ENCODE peak calls at places on chromosomes 2 and 18, in ten cellular contexts. I is endothelial cell of umbilical vein; T is A172; L is AG04449; F is epithelial cell of esophagus; O is NCI-H2171 treated with DMSO at 0.1 percent for 48 hours; U is HTR-8/SVneo; Q is mucosa of gallbladder; Z is dermis microvascular lymphatic vessel endothelial cell; J is central memory CD4-positive, alpha-beta T cell. G is an unnamed sample.

GRCh38 chr2:119225084-119225864 is 1.6 kb downstream of the STEAP3 start:
- DNase-seq in F (no peak), O (peak; percentile 21), I (no peak), L (no peak), T (no peak), U (no peak), J (no peak), Z (no peak), Q (no peak), G (no peak)

GRCh38 chr2:38176619-38177021 is 100.7 kb upstream of the CYP1B1 start:
- DNase-seq in Q (no peak), Z (no peak), I (no peak), U (peak; percentile 31), O (no peak), L (peak; percentile 60), T (no peak), F (peak; percentile 32), J (no peak), G (no peak)

GRCh38 chr2:43537137-43537536 is 58.7 kb downstream of the THADA start:
- DNase-seq in O (no peak), L (no peak), T (no peak), Q (no peak), I (no peak), F (no peak), U (no peak), J (peak; percentile 27), Z (no peak), G (no peak)

GRCh38 chr2:28624798-28625701 is 126.6 kb upstream of the PPP1CB start:
- DNase-seq in Q (peak; percentile 86), J (peak; percentile 83), F (peak; percentile 38), T (peak; percentile 61), U (no peak), I (no peak), O (peak; percentile 26), Z (no peak), L (no peak), G (peak; percentile 80)

GRCh38 chr2:128381001-128381938 is 62.6 kb upstream of the HS6ST1 start:
- DNase-seq in Z (no peak), J (no peak), I (no peak), L (no peak), F (no peak), T (no peak), O (peak; percentile 92), U (no peak), Q (no peak), G (no peak)

GRCh38 chr2:9145109-9145751 is 61.4 kb upstream of the ASAP2 start:
- DNase-seq in U (no peak), Q (no peak), L (no peak), I (no peak), F (no peak), O (no peak), T (peak; percentile 60), J (no peak), Z (no peak), G (no peak)

GRCh38 chr2:240351088-240351741 is 84.2 kb upstream of the GPC1 start:
- DNase-seq in O (no peak), T (no peak), U (no peak), L (no peak), Z (no peak), Q (no peak), J (no peak), F (no peak), I (no peak), G (no peak)

GRCh38 chr2:188897096-188897495 is 77.1 kb upstream of the COL3A1 start:
- DNase-seq in Q (no peak), Z (no peak), U (no peak), J (no peak), T (no peak), I (no peak), F (no peak), O (no peak), L (no peak), G (no peak)

GRCh38 chr18:25876334-25876979 is 214.0 kb downstream of the SS18 start:
- DNase-seq in Z (no peak), U (no peak), T (no peak), O (peak; percentile 13), L (no peak), Q (no peak), F (no peak), J (no peak), I (peak; percentile 15), G (no peak)

GRCh38 chr2:39399570-39399969 is 37.5 kb downstream of the MAP4K3 start:
- DNase-seq in O (no peak), T (no peak), Q (no peak), Z (no peak), U (no peak), F (no peak), I (no peak), L (no peak), J (no peak), G (no peak)

GRCh38 chr2:207716061-207716460 is 4.6 kb downstream of the CCNYL1 start:
- DNase-seq in T (no peak), L (no peak), Q (no peak), I (no peak), U (no peak), J (no peak), F (no peak), O (no peak), Z (peak; percentile 77), G (no peak)

GRCh38 chr2:168566974-168567650 is 111.0 kb downstream of the CERS6 start:
- DNase-seq in L (no peak), T (no peak), I (no peak), Q (no peak), Z (no peak), J (no peak), U (no peak), O (no peak), F (no peak), G (no peak)

GRCh38 chr2:232076736-232077135 is 115.2 kb downstream of the DIS3L2 start:
- DNase-seq in O (no peak), Q (no peak), T (no peak), Z (no peak), F (no peak), U (no peak), I (no peak), L (no peak), J (no peak), G (no peak)

GRCh38 chr2:219438453-219438852 is 3.8 kb downstream of the SPEG start:
- DNase-seq in Q (no peak), T (no peak), O (no peak), I (no peak), L (no peak), F (no peak), J (no peak), Z (no peak), U (no peak), G (no peak)

GRCh38 chr2:216339456-216340279 is 32.6 kb downstream of the MARCHF4 start:
- DNase-seq in U (no peak), I (peak; percentile 57), J (no peak), O (peak; percentile 93), L (no peak), Z (no peak), F (peak; percentile 45), Q (peak; percentile 15), T (peak; percentile 90), G (no peak)

GRCh38 chr2:151260492-151261239 is 997 bp downstream of the RBM43 start:
- DNase-seq in L (no peak), I (peak; percentile 80), F (no peak), Z (no peak), J (peak; percentile 53), O (no peak), Q (no peak), T (peak; percentile 37), U (no peak), G (no peak)

GRCh38 chr2:172640389-172640788 is 84.5 kb downstream of the PDK1 start:
- DNase-seq in L (no peak), I (no peak), U (no peak), T (no peak), J (no peak), Q (no peak), F (no peak), Z (no peak), O (no peak), G (no peak)

GRCh38 chr2:104004818-104005217 is 849.1 kb upstream of the POU3F3 start:
- DNase-seq in U (no peak), T (no peak), Q (no peak), I (no peak), Z (no peak), O (no peak), J (no peak), F (no peak), L (no peak), G (no peak)

GRCh38 chr2:127118038-127118437 is 11.1 kb upstream of the BIN1 start:
- DNase-seq in L (no peak), J (no peak), O (no peak), Q (no peak), T (no peak), U (no peak), F (no peak), Z (no peak), I (no peak), G (no peak)

GRCh38 chr2:172943992-172944793 is 131.5 kb upstream of the MAP3K20 start:
- DNase-seq in F (peak; percentile 60), Q (no peak), J (no peak), L (no peak), U (no peak), Z (no peak), I (no peak), T (no peak), O (no peak), G (no peak)

GRCh38 chr18:68299906-68300305 is 415.0 kb downstream of the TMX3 start:
- DNase-seq in L (no peak), J (no peak), U (no peak), F (peak; percentile 77), Z (no peak), I (no peak), O (no peak), Q (no peak), T (no peak), G (no peak)

GRCh38 chr2:107276034-107276433 is 390.1 kb upstream of the ST6GAL2 start:
- DNase-seq in J (no peak), F (no peak), O (no peak), T (no peak), Q (no peak), Z (no peak), L (no peak), U (no peak), I (no peak), G (no peak)

GRCh38 chr18:21191596-21192307 is 50.3 kb upstream of the GREB1L start:
- DNase-seq in Q (peak; percentile 34), Z (no peak), O (peak; percentile 29), U (peak; percentile 70), L (no peak), F (peak; percentile 75), T (peak; percentile 59), I (peak; percentile 24), J (no peak), G (peak; percentile 48)

GRCh38 chr18:55856679-55857078 is 268.7 kb upstream of the TCF4 start:
- DNase-seq in T (no peak), J (no peak), L (no peak), Q (no peak), F (no peak), Z (no peak), I (no peak), O (no peak), U (no peak), G (no peak)

GRCh38 chr18:5868218-5868904 is 27.0 kb downstream of the TMEM200C start:
- DNase-seq in F (peak; percentile 68), Z (peak; percentile 59), I (peak; percentile 84), Q (peak; percentile 83), T (peak; percentile 57), O (peak; percentile 77), L (peak; percentile 38), J (no peak), U (peak; percentile 34), G (peak; percentile 71)

GRCh38 chr2:158600155-158600802 is 143.5 kb downstream of the PKP4 start:
- DNase-seq in O (no peak), I (peak; percentile 99), J (no peak), Z (peak; percentile 68), T (peak; percentile 84), U (peak; percentile 53), Q (peak; percentile 80), L (peak; percentile 76), F (peak; percentile 90), G (peak; percentile 63)

GRCh38 chr2:71578665-71579371 is 125.5 kb downstream of the DYSF start:
- DNase-seq in U (no peak), L (no peak), F (no peak), Q (peak; percentile 24), J (no peak), I (no peak), O (no peak), Z (no peak), T (no peak), G (no peak)

GRCh38 chr18:10926565-10927194 is 222.7 kb downstream of the PIEZO2 start:
- DNase-seq in Q (no peak), O (no peak), U (peak; percentile 46), T (peak; percentile 89), L (no peak), I (peak; percentile 91), F (no peak), Z (peak; percentile 36), J (no peak), G (no peak)

G was measured in ureter.